ENCODE peak calls at places on chromosomes 4 and X, in seven cellular contexts. One of them, this sample, is unnamed.

GRCh38 chr4:122679317-122679716 is 53.2 kb upstream of the BBS12 start:
- DNase-seq in PC-3: no peak
- DNase-seq in neural progenitor cell: peak
- DNase-seq in GM23248: no peak
- DNase-seq in OCI-LY7: no peak
- DNase-seq in GM23338: peak
- DNase-seq in SK-N-SH: no peak
- DNase-seq in this sample: no peak

GRCh38 chrX:2401590-2402360 is 99.0 kb downstream of the DHRSX start:
- DNase-seq in PC-3: no peak
- DNase-seq in GM23248: peak
- DNase-seq in GM23338: no peak
- DNase-seq in neural progenitor cell: peak
- DNase-seq in OCI-LY7: no peak
- DNase-seq in SK-N-SH: no peak
- DNase-seq in this sample: no peak

GRCh38 chr4:88017516-88018302 is 10.3 kb downstream of the PKD2 start:
- DNase-seq in OCI-LY7: no peak
- DNase-seq in GM23338: no peak
- DNase-seq in PC-3: peak
- DNase-seq in neural progenitor cell: no peak
- DNase-seq in GM23248: peak
- DNase-seq in SK-N-SH: no peak
- DNase-seq in this sample: no peak

GRCh38 chrX:79524642-79525041 is 157.5 kb upstream of the ITM2A start:
- DNase-seq in PC-3: peak
- DNase-seq in OCI-LY7: no peak
- DNase-seq in neural progenitor cell: peak
- DNase-seq in GM23338: peak
- DNase-seq in GM23248: peak
- DNase-seq in SK-N-SH: no peak
- DNase-seq in this sample: peak

GRCh38 chrX:97629597-97629985 is 745.9 kb downstream of the RPA4 start:
- DNase-seq in OCI-LY7: no peak
- DNase-seq in GM23248: no peak
- DNase-seq in GM23338: no peak
- DNase-seq in neural progenitor cell: no peak
- DNase-seq in SK-N-SH: peak
- DNase-seq in PC-3: no peak
- DNase-seq in this sample: no peak

GRCh38 chrX:71667328-71668247 is at the start of gene LOC101059915:
- DNase-seq in neural progenitor cell: no peak
- DNase-seq in OCI-LY7: no peak
- DNase-seq in GM23338: no peak
- DNase-seq in SK-N-SH: no peak
- DNase-seq in GM23248: no peak
- DNase-seq in PC-3: no peak
- DNase-seq in this sample: no peak

GRCh38 chrX:21972721-21973120 is 32.2 kb downstream of the SMS start:
- DNase-seq in neural progenitor cell: no peak
- DNase-seq in SK-N-SH: no peak
- DNase-seq in GM23338: peak
- DNase-seq in OCI-LY7: no peak
- DNase-seq in GM23248: peak
- DNase-seq in PC-3: peak
- DNase-seq in this sample: no peak

GRCh38 chrX:129716507-129716906 is 22.3 kb upstream of the XPNPEP2 start:
- DNase-seq in GM23248: no peak
- DNase-seq in GM23338: no peak
- DNase-seq in neural progenitor cell: no peak
- DNase-seq in SK-N-SH: no peak
- DNase-seq in OCI-LY7: no peak
- DNase-seq in PC-3: no peak
- DNase-seq in this sample: no peak

GRCh38 chr4:108118505-108118904 is 50.2 kb downstream of the LEF1 start:
- DNase-seq in SK-N-SH: no peak
- DNase-seq in OCI-LY7: peak
- DNase-seq in PC-3: peak
- DNase-seq in GM23338: no peak
- DNase-seq in GM23248: no peak
- DNase-seq in neural progenitor cell: no peak
- DNase-seq in this sample: peak

GRCh38 chr4:129822708-129823504 is 727.0 kb downstream of the C4orf33 start:
- DNase-seq in OCI-LY7: no peak
- DNase-seq in PC-3: peak
- DNase-seq in GM23338: no peak
- DNase-seq in neural progenitor cell: no peak
- DNase-seq in GM23248: no peak
- DNase-seq in SK-N-SH: no peak
- DNase-seq in this sample: no peak

GRCh38 chrX:71618303-71618721 is at the start of gene CXCR3:
- DNase-seq in PC-3: no peak
- DNase-seq in GM23248: no peak
- DNase-seq in OCI-LY7: peak
- DNase-seq in GM23338: no peak
- DNase-seq in neural progenitor cell: no peak
- DNase-seq in SK-N-SH: no peak
- DNase-seq in this sample: peak

GRCh38 chr4:176438401-176438800 is 118.6 kb downstream of the SPCS3 start:
- DNase-seq in neural progenitor cell: no peak
- DNase-seq in OCI-LY7: no peak
- DNase-seq in PC-3: no peak
- DNase-seq in GM23338: no peak
- DNase-seq in GM23248: no peak
- DNase-seq in SK-N-SH: no peak
- DNase-seq in this sample: no peak

GRCh38 chrX:12753366-12753765 is 37.8 kb upstream of the PRPS2 start:
- DNase-seq in GM23248: no peak
- DNase-seq in OCI-LY7: no peak
- DNase-seq in PC-3: no peak
- DNase-seq in GM23338: no peak
- DNase-seq in neural progenitor cell: no peak
- DNase-seq in SK-N-SH: no peak
- DNase-seq in this sample: no peak

GRCh38 chr4:183229397-183229796 is 90.7 kb downstream of the CLDN22 start:
- DNase-seq in OCI-LY7: no peak
- DNase-seq in GM23248: peak
- DNase-seq in GM23338: no peak
- DNase-seq in SK-N-SH: no peak
- DNase-seq in PC-3: peak
- DNase-seq in neural progenitor cell: no peak
- DNase-seq in this sample: no peak

GRCh38 chr4:158810487-158811215 is 41.8 kb downstream of the FNIP2 start:
- DNase-seq in SK-N-SH: no peak
- DNase-seq in OCI-LY7: no peak
- DNase-seq in neural progenitor cell: peak
- DNase-seq in GM23338: no peak
- DNase-seq in PC-3: peak
- DNase-seq in GM23248: peak
- DNase-seq in this sample: no peak

GRCh38 chr4:141676087-141676486 is 39.7 kb downstream of the IL15 start:
- DNase-seq in SK-N-SH: no peak
- DNase-seq in neural progenitor cell: no peak
- DNase-seq in OCI-LY7: no peak
- DNase-seq in PC-3: no peak
- DNase-seq in GM23338: no peak
- DNase-seq in GM23248: no peak
- DNase-seq in this sample: no peak

GRCh38 chrX:105483011-105483410 is 262.5 kb upstream of the TEX13A start:
- DNase-seq in OCI-LY7: no peak
- DNase-seq in GM23338: no peak
- DNase-seq in SK-N-SH: no peak
- DNase-seq in neural progenitor cell: no peak
- DNase-seq in PC-3: peak
- DNase-seq in GM23248: no peak
- DNase-seq in this sample: no peak

GRCh38 chr4:25951390-25951952 is 37.5 kb downstream of the SMIM20 start:
- DNase-seq in SK-N-SH: no peak
- DNase-seq in neural progenitor cell: no peak
- DNase-seq in GM23248: no peak
- DNase-seq in GM23338: no peak
- DNase-seq in PC-3: no peak
- DNase-seq in OCI-LY7: no peak
- DNase-seq in this sample: no peak

GRCh38 chrX:19721726-19722370 is 165.6 kb downstream of the SH3KBP1 start:
- DNase-seq in OCI-LY7: no peak
- DNase-seq in GM23248: peak
- DNase-seq in PC-3: no peak
- DNase-seq in SK-N-SH: no peak
- DNase-seq in GM23338: no peak
- DNase-seq in neural progenitor cell: no peak
- DNase-seq in this sample: no peak

GRCh38 chr4:16641971-16642370 is 256.5 kb downstream of the LDB2 start:
- DNase-seq in GM23248: peak
- DNase-seq in SK-N-SH: no peak
- DNase-seq in GM23338: no peak
- DNase-seq in neural progenitor cell: no peak
- DNase-seq in OCI-LY7: no peak
- DNase-seq in PC-3: no peak
- DNase-seq in this sample: no peak
- TF ChIP-seq EZH2phosphoT487 in GM23248: no peak
- TF ChIP-seq EZH2phosphoT487 in SK-N-SH: no peak
- TF ChIP-seq EZH2phosphoT487 in GM23338: no peak
- TF ChIP-seq EZH2phosphoT487 in neural progenitor cell: no peak
- TF ChIP-seq EZH2phosphoT487 in OCI-LY7: no peak
- TF ChIP-seq EZH2phosphoT487 in PC-3: no peak
- TF ChIP-seq EZH2phosphoT487 in this sample: no peak

GRCh38 chr4:112648263-112649054 is 11.5 kb downstream of the LARP7 start:
- DNase-seq in OCI-LY7: no peak
- DNase-seq in GM23248: no peak
- DNase-seq in neural progenitor cell: peak
- DNase-seq in SK-N-SH: no peak
- DNase-seq in GM23338: peak
- DNase-seq in PC-3: no peak
- DNase-seq in this sample: no peak
- H3K4me3 ChIP-seq in OCI-LY7: no peak
- H3K4me3 ChIP-seq in GM23248: no peak
- H3K4me3 ChIP-seq in neural progenitor cell: peak
- H3K4me3 ChIP-seq in SK-N-SH: no peak
- H3K4me3 ChIP-seq in GM23338: peak
- H3K4me3 ChIP-seq in PC-3: no peak
- H3K4me3 ChIP-seq in this sample: no peak

DNA sequence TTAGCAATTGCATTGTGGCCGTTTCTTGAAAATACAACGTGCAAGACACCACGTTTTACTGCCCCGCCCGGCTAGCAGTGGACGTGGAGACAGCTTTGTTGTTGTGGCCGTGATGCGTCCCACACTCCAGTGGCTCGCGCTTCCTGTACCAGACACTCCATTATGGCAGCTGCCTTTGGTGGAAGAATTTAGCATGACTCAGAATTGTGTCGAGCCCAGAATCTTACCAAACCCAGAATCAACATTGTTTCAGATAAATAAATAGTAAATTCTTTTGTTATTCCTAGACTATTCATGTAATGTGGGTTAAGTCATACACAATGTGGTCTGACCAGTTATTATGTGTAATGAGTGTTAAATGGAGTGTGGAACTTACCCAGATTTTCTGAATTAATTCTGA is 25.3 kb upstream of the S100P start:
- DNase-seq in GM23338: no peak
- DNase-seq in SK-N-SH: no peak
- DNase-seq in PC-3: peak
- DNase-seq in GM23248: peak
- DNase-seq in OCI-LY7: no peak
- DNase-seq in neural progenitor cell: no peak
- DNase-seq in this sample: no peak
- TF ChIP-seq EZH2phosphoT487 in GM23338: no peak
- TF ChIP-seq EZH2phosphoT487 in SK-N-SH: no peak
- TF ChIP-seq EZH2phosphoT487 in PC-3: no peak
- TF ChIP-seq EZH2phosphoT487 in GM23248: no peak
- TF ChIP-seq EZH2phosphoT487 in OCI-LY7: no peak
- TF ChIP-seq EZH2phosphoT487 in neural progenitor cell: no peak
- TF ChIP-seq EZH2phosphoT487 in this sample: no peak

DNA sequence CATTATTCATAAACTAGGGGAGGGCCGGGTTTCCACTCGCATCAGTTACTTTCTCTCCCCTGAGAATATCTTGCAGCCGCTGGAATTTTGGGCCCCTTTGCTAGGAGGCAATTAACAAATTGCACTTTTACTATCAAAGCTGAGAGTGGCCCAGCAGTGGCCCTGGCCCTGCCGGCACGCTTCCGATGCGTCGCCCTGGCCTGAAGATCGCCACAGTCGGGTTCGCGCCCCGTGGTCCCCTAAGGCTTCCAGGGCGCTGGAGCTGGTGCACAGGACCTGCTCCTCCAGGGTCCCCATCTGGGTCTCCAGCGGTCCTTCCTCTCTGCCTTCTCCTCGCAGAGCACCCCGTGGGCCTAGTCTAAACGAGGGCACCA is 486 bp upstream of the CWH43 start:
- DNase-seq in OCI-LY7: no peak
- DNase-seq in GM23248: no peak
- DNase-seq in neural progenitor cell: no peak
- DNase-seq in PC-3: no peak
- DNase-seq in GM23338: no peak
- DNase-seq in SK-N-SH: peak
- DNase-seq in this sample: no peak
- H3K4me3 ChIP-seq in OCI-LY7: no peak
- H3K4me3 ChIP-seq in GM23248: no peak
- H3K4me3 ChIP-seq in neural progenitor cell: peak
- H3K4me3 ChIP-seq in PC-3: peak
- H3K4me3 ChIP-seq in GM23338: peak
- H3K4me3 ChIP-seq in SK-N-SH: no peak
- H3K4me3 ChIP-seq in this sample: no peak

GRCh38 chrX:15395794-15396193 is 11.6 kb upstream of the VEGFD start:
- DNase-seq in GM23248: no peak
- DNase-seq in GM23338: no peak
- DNase-seq in OCI-LY7: no peak
- DNase-seq in neural progenitor cell: no peak
- DNase-seq in PC-3: no peak
- DNase-seq in SK-N-SH: no peak
- DNase-seq in this sample: no peak
- TF ChIP-seq EZH2phosphoT487 in GM23248: no peak
- TF ChIP-seq EZH2phosphoT487 in GM23338: no peak
- TF ChIP-seq EZH2phosphoT487 in OCI-LY7: no peak
- TF ChIP-seq EZH2phosphoT487 in neural progenitor cell: no peak
- TF ChIP-seq EZH2phosphoT487 in PC-3: no peak
- TF ChIP-seq EZH2phosphoT487 in SK-N-SH: no peak
- TF ChIP-seq EZH2phosphoT487 in this sample: no peak

GRCh38 chr4:185712350-185713024 is 99.5 kb downstream of the SORBS2 start:
- DNase-seq in SK-N-SH: no peak
- DNase-seq in GM23338: peak
- DNase-seq in neural progenitor cell: peak
- DNase-seq in OCI-LY7: no peak
- DNase-seq in PC-3: no peak
- DNase-seq in GM23248: no peak
- DNase-seq in this sample: no peak
- H3K4me3 ChIP-seq in SK-N-SH: no peak
- H3K4me3 ChIP-seq in GM23338: no peak
- H3K4me3 ChIP-seq in neural progenitor cell: no peak
- H3K4me3 ChIP-seq in OCI-LY7: no peak
- H3K4me3 ChIP-seq in PC-3: no peak
- H3K4me3 ChIP-seq in GM23248: no peak
- H3K4me3 ChIP-seq in this sample: no peak

DNA sequence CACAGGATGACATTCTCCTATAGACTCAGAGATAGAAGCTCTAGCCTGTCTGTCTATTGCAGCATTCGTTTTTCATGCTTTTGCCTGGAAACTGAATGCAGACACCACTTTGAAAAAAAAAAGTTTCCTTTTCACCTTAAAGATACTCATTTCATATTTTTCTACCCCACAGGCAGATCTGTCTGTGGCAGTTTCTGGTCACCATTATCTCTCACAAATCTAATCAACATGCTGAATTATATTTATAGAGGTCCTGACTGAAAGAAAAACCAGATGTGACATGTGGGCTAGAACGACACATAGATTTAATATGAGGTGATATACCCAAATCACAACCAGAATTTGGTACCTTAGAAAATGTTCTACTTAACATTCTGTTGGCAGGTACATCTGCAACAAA is 28.2 kb downstream of the ADGRG4 start:
- DNase-seq in GM23338: no peak
- DNase-seq in SK-N-SH: peak
- DNase-seq in OCI-LY7: no peak
- DNase-seq in neural progenitor cell: no peak
- DNase-seq in PC-3: no peak
- DNase-seq in GM23248: no peak
- DNase-seq in this sample: no peak
- TF ChIP-seq EZH2phosphoT487 in GM23338: no peak
- TF ChIP-seq EZH2phosphoT487 in SK-N-SH: no peak
- TF ChIP-seq EZH2phosphoT487 in OCI-LY7: no peak
- TF ChIP-seq EZH2phosphoT487 in neural progenitor cell: no peak
- TF ChIP-seq EZH2phosphoT487 in PC-3: no peak
- TF ChIP-seq EZH2phosphoT487 in GM23248: no peak
- TF ChIP-seq EZH2phosphoT487 in this sample: no peak